ENCODE peak calls at places on chromosomes 13 and 19, in five cellular contexts. L is fibroblast of the aortic adventitia; H is CD4-positive, alpha-beta T cell; D is ovary; C is kidney. W is an unnamed sample.

GRCh38 chr19:35913589-35913988 is 5.5 kb upstream of the TYROBP start:
- DNase-seq in L (no peak), H (no peak), D (no peak), C (no peak), W (no peak)

GRCh38 chr13:89352384-89352783 is 1681.2 kb downstream of the SLITRK5 start:
- DNase-seq in L (no peak), H (no peak), D (no peak), C (no peak), W (no peak)

GRCh38 chr19:3075605-3076431 is 13.5 kb upstream of the TLE5 start:
- DNase-seq in L (no peak), H (peak; percentile 82), D (no peak), C (peak; percentile 86), W (peak; percentile 56)

GRCh38 chr13:74443623-74444022 is 309.4 kb upstream of the KLF12 start:
- DNase-seq in L (peak; percentile 95), H (no peak), D (no peak), C (no peak), W (peak; percentile 78)

GRCh38 chr19:18833141-18833476 is 1.4 kb downstream of the UPF1 start:
- DNase-seq in L (no peak), H (no peak), D (no peak), C (no peak), W (peak; percentile 18)

GRCh38 chr19:19460258-19460731 is 54.8 kb downstream of the GATAD2A start:
- DNase-seq in L (no peak), H (no peak), D (no peak), C (peak; percentile 70), W (no peak)

GRCh38 chr13:26229080-26229615 is 7.0 kb upstream of the RNF6 start:
- DNase-seq in L (no peak), H (no peak), D (no peak), C (no peak), W (no peak)

GRCh38 chr13:54241719-54242118 is 1213.1 kb downstream of the OLFM4 start:
- DNase-seq in L (no peak), H (no peak), D (no peak), C (no peak), W (peak; percentile 39)

GRCh38 chr19:42095814-42096230 is 19.9 kb downstream of the ZNF574 start:
- DNase-seq in L (no peak), H (no peak), D (no peak), C (peak; percentile 73), W (no peak)

GRCh38 chr13:50923272-50923671 is 13.7 kb downstream of the RNASEH2B start:
- DNase-seq in L (no peak), H (no peak), D (no peak), C (no peak), W (peak; percentile 6)

GRCh38 chr13:65499251-65499650 is 1730.9 kb downstream of the PCDH9 start:
- DNase-seq in L (peak; percentile 22), H (no peak), D (no peak), C (no peak), W (no peak)

GRCh38 chr13:91346848-91347211 is 657 bp upstream of the MIR17HG start:
- DNase-seq in L (no peak), H (peak; percentile 9), D (peak; percentile 8), C (no peak), W (no peak)

GRCh38 chr19:35266904-35267817 is 1.6 kb upstream of the USF2 start:
- DNase-seq in L (no peak), H (no peak), D (peak; percentile 68), C (peak; percentile 90), W (no peak)

GRCh38 chr13:98313938-98314292 is 136.8 kb upstream of the RNF113B start:
- DNase-seq in L (no peak), H (no peak), D (no peak), C (no peak), W (no peak)

GRCh38 chr19:41927810-41928192 is 448 bp downstream of the ERFL start:
- DNase-seq in L (no peak), H (no peak), D (no peak), C (peak; percentile 64), W (no peak)

GRCh38 chr13:97695684-97696083 is 257.8 kb upstream of the IPO5 start:
- DNase-seq in L (no peak), H (no peak), D (no peak), C (no peak), W (no peak)

GRCh38 chr19:2050991-2051770 is at the start of gene MKNK2:
- DNase-seq in L (peak; percentile 85), H (peak; percentile 95), D (peak; percentile 93), C (peak; percentile 98), W (peak; percentile 90)

GRCh38 chr13:23087884-23088283 is 92.9 kb upstream of the SGCG start:
- DNase-seq in L (peak; percentile 11), H (no peak), D (no peak), C (no peak), W (no peak)

GRCh38 chr19:3249408-3249807 is 24.9 kb downstream of the CELF5 start:
- DNase-seq in L (no peak), H (no peak), D (no peak), C (no peak), W (no peak)

GRCh38 chr13:106568225-106569003 is 477 bp upstream of the ARGLU1 start:
- DNase-seq in L (peak; percentile 88), H (no peak), D (no peak), C (no peak), W (no peak)

GRCh38 chr19:53883231-53883661 is 1.2 kb downstream of the PRKCG start:
- DNase-seq in L (no peak), H (no peak), D (no peak), C (no peak), W (no peak)

GRCh38 chr13:46119883-46120614 is 15.2 kb upstream of the CPB2 start:
- DNase-seq in L (peak; percentile 43), H (no peak), D (peak; percentile 10), C (no peak), W (peak; percentile 77)

GRCh38 chr13:112635323-112635722 is 47.4 kb upstream of the TUBGCP3 start:
- DNase-seq in L (no peak), H (no peak), D (no peak), C (peak; percentile 52), W (no peak)

GRCh38 chr13:20968745-20969144 is 66.2 kb upstream of the XPO4 start:
- DNase-seq in L (no peak), H (no peak), D (no peak), C (no peak), W (no peak)
- TF ChIP-seq CTCF in L (no peak), H (no peak), D (no peak), C (no peak), W (no peak)

GRCh38 chr19:46728693-46729339 is 11.9 kb upstream of the PRKD2 start:
- DNase-seq in L (peak; percentile 53), H (peak; percentile 81), D (peak; percentile 65), C (peak; percentile 91), W (peak; percentile 62)
- TF ChIP-seq CTCF in L (peak; percentile 93), H (peak; percentile 89), D (peak; percentile 97), C (peak; percentile 83), W (peak; percentile 86)

GRCh38 chr13:71240906-71241305 is 626.1 kb downstream of the DACH1 start:
- DNase-seq in L (no peak), H (no peak), D (no peak), C (no peak), W (peak; percentile 3)
- TF ChIP-seq CTCF in L (no peak), H (no peak), D (no peak), C (peak; percentile 43), W (peak; percentile 28)

DNA sequence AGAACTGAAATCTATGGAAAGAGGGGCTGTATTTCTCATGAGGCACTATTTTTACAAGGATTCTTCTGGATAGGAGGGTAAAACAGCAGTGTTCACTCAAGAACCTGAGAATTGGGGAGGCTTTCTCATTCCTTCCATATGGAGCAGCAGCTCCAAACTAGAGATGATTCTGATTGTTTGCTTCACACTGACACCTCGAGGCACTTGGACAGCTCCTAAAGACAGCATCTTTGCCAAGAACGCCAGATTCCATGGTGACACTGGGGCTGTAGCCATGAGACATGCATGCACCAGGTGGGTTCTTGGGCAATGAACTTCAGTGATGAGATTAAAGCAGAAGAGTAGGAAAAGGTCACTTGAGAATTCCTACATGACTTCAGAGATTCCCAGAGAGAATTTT is 361.5 kb upstream of the HTR2A start:
- DNase-seq in L (no peak), H (no peak), D (no peak), C (no peak), W (peak; percentile 28)
- TF ChIP-seq CTCF in L (no peak), H (no peak), D (no peak), C (no peak), W (no peak)

GRCh38 chr13:38685974-38686571 is 804 bp upstream of the FREM2 start:
- DNase-seq in L (no peak), H (no peak), D (no peak), C (no peak), W (peak; percentile 60)
- TF ChIP-seq CTCF in L (no peak), H (no peak), D (no peak), C (no peak), W (peak; percentile 35)

GRCh38 chr13:73428706-73429105 is 369.9 kb downstream of the KLF5 start:
- DNase-seq in L (no peak), H (no peak), D (no peak), C (no peak), W (peak; percentile 43)
- TF ChIP-seq CTCF in L (no peak), H (no peak), D (no peak), C (no peak), W (no peak)

DNA sequence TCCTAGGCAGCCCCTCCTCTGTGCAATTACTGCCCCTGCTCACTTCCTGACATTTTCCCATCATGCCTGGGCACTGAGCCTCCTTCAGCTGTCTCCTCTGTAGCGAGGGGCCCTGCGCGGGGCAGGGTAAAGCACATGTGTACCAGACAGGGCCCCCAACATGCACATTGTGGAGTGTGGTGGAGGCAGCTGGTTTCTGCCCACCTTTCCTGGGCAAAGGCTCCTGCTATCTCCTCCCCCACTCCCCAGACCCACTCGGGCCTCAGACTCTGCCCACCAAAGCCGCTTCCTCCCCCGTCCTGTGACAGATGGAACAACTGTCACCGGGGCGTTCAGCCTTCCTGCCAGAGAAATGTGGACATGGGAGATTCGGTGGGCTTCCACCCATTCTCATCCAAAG is 2.9 kb upstream of the KPTN start:
- DNase-seq in L (no peak), H (no peak), D (no peak), C (no peak), W (no peak)
- TF ChIP-seq CTCF in L (no peak), H (no peak), D (no peak), C (no peak), W (no peak)

GRCh38 chr13:27770809-27771208 is 21.5 kb upstream of the GSX1 start:
- DNase-seq in L (peak; percentile 19), H (no peak), D (no peak), C (no peak), W (peak; percentile 66)
- TF ChIP-seq CTCF in L (peak; percentile 51), H (peak; percentile 56), D (no peak), C (peak; percentile 25), W (peak; percentile 45)